ENCODE peak calls at places on chromosomes 1 and 21, in seven cellular contexts. F, I, R, U, G, Q and O are unnamed samples.

GRCh38 chr1:193185861-193186714 is at the start of gene B3GALT2:
- DNase-seq in F (no peak), G (peak; percentile 55), R (no peak), I (peak; percentile 48), Q (peak; percentile 43), U (peak; percentile 65), O (no peak)

GRCh38 chr1:241888232-241888631 is 40.2 kb downstream of the EXO1 start:
- DNase-seq in F (no peak), I (no peak), Q (peak; percentile 21), G (no peak), U (peak; percentile 53), R (no peak), O (no peak)

GRCh38 chr1:46203738-46204405 is 738 bp downstream of the LURAP1 start:
- DNase-seq in Q (peak; percentile 21), G (no peak), U (no peak), R (no peak), I (no peak), F (no peak), O (no peak)

GRCh38 chr1:32817159-32817814 is at the start of the genes S100PBP and YARS1:
- DNase-seq in I (peak; percentile 99), U (peak; percentile 99), Q (peak; percentile 98), R (peak; percentile 99), G (peak; percentile 100), F (peak; percentile 100), O (peak; percentile 99)

GRCh38 chr1:233518344-233518743 is 95.6 kb upstream of the KCNK1 start:
- DNase-seq in U (peak; percentile 3), F (peak; percentile 89), R (no peak), I (no peak), Q (peak; percentile 54), G (no peak), O (no peak)

GRCh38 chr1:182340233-182341058 is 51.1 kb downstream of the GLUL start:
- DNase-seq in F (no peak), R (no peak), Q (no peak), G (no peak), I (peak; percentile 9), U (peak; percentile 6), O (no peak)

GRCh38 chr21:25772680-25773079 is 37.9 kb downstream of the GABPA start:
- DNase-seq in U (no peak), G (no peak), I (no peak), F (no peak), Q (no peak), R (no peak), O (no peak)

GRCh38 chr1:192530254-192530653 is 45.3 kb upstream of the RGS1 start:
- DNase-seq in I (no peak), Q (no peak), F (no peak), R (no peak), G (no peak), U (peak; percentile 63), O (no peak)

GRCh38 chr21:45559216-45560105 is 17.2 kb upstream of the SLC19A1 start:
- DNase-seq in G (no peak), Q (no peak), F (no peak), R (peak; percentile 6), U (no peak), I (no peak), O (no peak)

GRCh38 chr1:168466703-168467081 is 77.1 kb downstream of the XCL2 start:
- DNase-seq in R (no peak), I (no peak), F (no peak), U (no peak), G (no peak), Q (no peak), O (no peak)

GRCh38 chr1:168468042-168468809 is 75.6 kb downstream of the XCL2 start:
- DNase-seq in G (no peak), F (no peak), R (no peak), I (no peak), U (no peak), Q (no peak), O (no peak)

GRCh38 chr1:168467452-168467851 is 76.3 kb downstream of the XCL2 start:
- DNase-seq in I (no peak), R (no peak), G (no peak), F (no peak), Q (no peak), U (no peak), O (no peak)

GRCh38 chr1:168468822-168469221 is 75.0 kb downstream of the XCL2 start:
- DNase-seq in R (no peak), Q (no peak), F (no peak), U (no peak), G (no peak), I (no peak), O (no peak)

DNA sequence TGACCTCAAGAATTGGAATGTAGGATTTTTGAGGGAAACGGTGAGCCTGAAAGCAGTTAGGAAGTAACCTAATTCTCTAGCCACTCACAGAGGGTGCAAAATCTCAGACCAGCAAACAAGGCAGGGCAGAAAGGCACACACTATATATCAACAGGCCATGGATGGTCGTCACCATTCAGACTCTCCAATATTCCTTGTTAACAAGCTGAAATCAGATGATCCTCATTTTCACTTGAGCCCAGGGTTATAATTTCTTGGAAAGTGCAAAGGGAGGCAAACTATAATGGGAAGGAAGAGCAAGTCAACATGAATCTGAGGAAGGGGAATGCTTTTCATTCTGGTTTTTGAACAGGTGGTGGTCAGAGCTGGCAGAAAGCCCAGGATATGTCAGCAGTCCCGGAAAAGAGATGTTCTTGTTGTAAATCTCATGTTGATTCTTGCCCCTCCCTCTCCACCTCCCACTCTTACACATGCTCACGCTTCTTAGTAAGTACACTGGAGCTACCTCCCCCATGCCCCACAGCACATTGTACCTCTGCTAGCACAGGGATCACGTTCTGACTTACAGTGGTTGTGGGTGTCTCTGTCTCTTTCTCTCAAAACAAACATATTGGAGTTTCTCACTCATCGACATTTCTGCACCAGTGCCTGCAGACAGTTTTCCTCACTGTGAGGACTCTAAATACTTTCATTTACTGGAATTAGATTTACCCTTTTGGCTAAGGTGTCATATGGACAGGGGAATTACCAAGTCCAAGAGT is 77.7 kb downstream of the XCL2 start:
- DNase-seq in F (no peak), Q (peak; percentile 71), U (peak; percentile 41), R (no peak), I (no peak), G (peak; percentile 26), O (no peak)
- H3K27ac ChIP-seq in F (no peak overlapping the region), Q (peak overlapping the region; percentile 38), U (peak overlapping the region; percentile 76), R (no peak overlapping the region), I (no peak overlapping the region), G (peak overlapping the region; percentile 10), O (no peak overlapping the region)

GRCh38 chr21:33586927-33587326 is 1.6 kb downstream of the DONSON start:
- DNase-seq in I (no peak), F (no peak), G (no peak), U (no peak), Q (peak; percentile 2), R (no peak), O (no peak)
- H3K4me3 ChIP-seq in I (peak overlapping the region; percentile 20), F (peak overlapping the region; percentile 66), G (no peak overlapping the region), U (peak overlapping the region; percentile 92), Q (no peak overlapping the region), R (no peak overlapping the region), O (no peak overlapping the region)

DNA sequence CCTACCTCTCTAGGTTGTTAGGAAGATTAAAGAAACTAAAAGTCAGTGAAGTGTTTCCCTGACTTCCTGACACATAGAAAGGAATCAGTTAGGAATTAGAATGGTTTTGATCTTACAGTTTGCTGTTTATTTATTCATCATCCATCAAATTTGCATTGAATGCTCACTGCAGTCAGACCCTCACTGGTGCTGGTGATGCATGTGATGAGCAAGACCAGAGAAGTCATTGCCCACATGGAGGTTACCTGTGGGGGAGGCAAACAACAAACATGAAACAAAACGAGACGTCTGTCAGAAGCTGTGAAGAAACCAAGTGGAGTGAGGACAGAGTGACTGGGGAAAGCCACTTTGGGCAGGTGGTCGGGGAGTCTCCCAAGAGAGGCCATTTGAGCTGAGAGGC is 6.4 kb downstream of the CTPS1 start:
- DNase-seq in U (no peak), Q (no peak), F (no peak), R (no peak), I (no peak), G (no peak), O (no peak)
- H3K27ac ChIP-seq in U (no peak overlapping the region), Q (no peak overlapping the region), F (no peak overlapping the region), R (no peak overlapping the region), I (no peak overlapping the region), G (no peak overlapping the region), O (no peak overlapping the region)

GRCh38 chr1:195958131-195958530 is 650.1 kb downstream of the KCNT2 start:
- DNase-seq in Q (peak; percentile 93), U (no peak), R (no peak), G (no peak), F (no peak), I (no peak), O (no peak)

GRCh38 chr1:195960580-195960979 is 647.7 kb downstream of the KCNT2 start:
- DNase-seq in Q (no peak), I (no peak), G (no peak), F (no peak), U (no peak), R (no peak), O (no peak)

GRCh38 chr1:195954848-195955247 is 653.4 kb downstream of the KCNT2 start:
- DNase-seq in R (no peak), I (no peak), G (peak; percentile 50), F (no peak), Q (no peak), U (no peak), O (no peak)

GRCh38 chr1:195962051-195962450 is 646.2 kb downstream of the KCNT2 start:
- DNase-seq in Q (no peak), G (no peak), U (no peak), I (no peak), F (no peak), R (no peak), O (no peak)

DNA sequence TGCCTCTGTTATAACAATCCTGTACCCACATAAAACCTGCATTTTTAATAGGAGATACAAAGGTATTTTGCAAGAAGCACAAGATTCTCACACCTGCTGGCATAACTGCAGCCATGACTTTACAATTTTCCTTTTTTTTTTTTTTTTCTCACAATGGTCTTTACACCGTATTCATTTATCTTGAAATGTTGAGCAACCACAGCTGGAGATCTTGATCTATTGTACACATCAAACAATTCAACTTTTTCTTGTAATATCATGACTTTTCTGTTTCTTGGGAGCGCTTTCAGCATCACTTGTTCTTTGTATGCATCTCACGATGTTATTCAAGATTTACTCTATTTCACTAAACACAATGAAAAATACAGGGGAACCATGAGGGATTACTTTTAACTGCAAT is 651.4 kb downstream of the KCNT2 start:
- DNase-seq in U (no peak), I (no peak), G (no peak), Q (no peak), R (no peak), F (no peak), O (no peak)
- H3K4me3 ChIP-seq in U (no peak overlapping the region), I (no peak overlapping the region), G (no peak overlapping the region), Q (no peak overlapping the region), R (no peak overlapping the region), F (no peak overlapping the region), O (no peak overlapping the region)

GRCh38 chr1:60990719-60991100 is 91.7 kb upstream of the NFIA start:
- DNase-seq in F (no peak), Q (no peak), U (no peak), G (no peak), R (no peak), I (no peak), O (no peak)
- H3K27ac ChIP-seq in F (no peak overlapping the region), Q (no peak overlapping the region), U (no peak overlapping the region), G (peak overlapping the region; percentile 69), R (no peak overlapping the region), I (peak overlapping the region; percentile 38), O (no peak overlapping the region)

GRCh38 chr1:155295183-155295941 is 5.9 kb downstream of the PKLR start:
- DNase-seq in I (no peak), F (peak; percentile 87), G (no peak), U (no peak), R (no peak), Q (no peak), O (no peak)
- H3K4me3 ChIP-seq in I (no peak overlapping the region), F (peak overlapping the region; percentile 52), G (no peak overlapping the region), U (peak overlapping the region; percentile 11), R (no peak overlapping the region), Q (no peak overlapping the region), O (no peak overlapping the region)